ENCODE peak calls at places on chromosomes 7 and 10, in four cellular contexts. P is NCI-H345, F is T-helper 1 cell, T is SW 1271. K is an unnamed sample.

GRCh38 chr10:60524541-60524940 is 134.9 kb upstream of the ANK3 start:
- DNase-seq in P (no peak), T (no peak), F (no peak), K (no peak)

GRCh38 chr7:18013936-18014335 is 13.7 kb downstream of the PRPS1L1 start:
- DNase-seq in P (no peak), T (no peak), F (no peak), K (no peak)

GRCh38 chr10:43265799-43266721 is 805 bp downstream of the RASGEF1A start:
- DNase-seq in F (peak), P (peak), T (no peak), K (no peak)

GRCh38 chr10:129517680-129518057 is 50.6 kb downstream of the MGMT start:
- DNase-seq in F (no peak), T (no peak), P (no peak), K (no peak)

GRCh38 chr10:80459047-80459865 is 5.1 kb downstream of the TSPAN14 start:
- DNase-seq in P (peak), T (no peak), F (peak), K (no peak)

GRCh38 chr10:110364531-110364937 is 59.8 kb upstream of the SMNDC1 start:
- DNase-seq in T (no peak), F (no peak), P (no peak), K (no peak)

GRCh38 chr7:44733708-44734481 is 14.8 kb upstream of the ZMIZ2 start:
- DNase-seq in T (peak), P (no peak), F (no peak), K (no peak)

GRCh38 chr7:6526997-6527378 is 24.3 kb downstream of the GRID2IP start:
- DNase-seq in P (no peak), T (no peak), F (no peak), K (no peak)

GRCh38 chr7:38506004-38506403 is 125.2 kb downstream of the AMPH start:
- DNase-seq in F (no peak), P (no peak), T (no peak), K (no peak)

GRCh38 chr7:122595885-122596284 is 103.0 kb downstream of the RNF133 start:
- DNase-seq in P (no peak), F (no peak), T (no peak), K (no peak)

GRCh38 chr10:66827353-66827752 is 98.5 kb upstream of the LRRTM3 start:
- DNase-seq in F (no peak), T (no peak), P (no peak), K (no peak)

GRCh38 chr7:51658684-51659083 is 342.1 kb upstream of the COBL start:
- DNase-seq in F (no peak), P (no peak), T (no peak), K (no peak)

GRCh38 chr7:89914673-89915072 is 239.6 kb upstream of the STEAP1 start:
- DNase-seq in P (no peak), F (no peak), T (no peak), K (no peak)

GRCh38 chr10:31526681-31527080 is 207.7 kb downstream of the ZEB1 start:
- DNase-seq in P (no peak), F (no peak), T (no peak), K (no peak)

GRCh38 chr7:27182861-27183681 is 2.0 kb downstream of the HOXA11 start:
- DNase-seq in T (no peak), F (no peak), P (no peak), K (no peak)

GRCh38 chr10:5814110-5815107 is 1.2 kb upstream of the GDI2 start:
- DNase-seq in T (no peak), F (no peak), P (no peak), K (no peak)

GRCh38 chr7:24152356-24152755 is 131.6 kb upstream of the NPY start:
- DNase-seq in F (no peak), T (no peak), P (no peak), K (no peak)

GRCh38 chr7:79452032-79452494 is 1.4 kb downstream of the MAGI2 start:
- DNase-seq in P (peak), F (no peak), T (no peak), K (peak)